ENCODE peak calls at places on chromosome 6, in nine cellular contexts. H is stimulated activated CD4-positive, alpha-beta T cell treated with anti-CD3 and anti-CD28 coated beads, Interleukin-1b, Interleukin-23, amount 100 ng/mL, for 4 hours; Z is skeletal muscle cell; F is NB4; D is pons; L is CD4-positive, alpha-beta memory T cell; R is activated B cell treated with CpG ODN at 0.5 μM for 24 hours; B is activated CD8-positive, alpha-beta memory T cell treated with anti-CD3 and anti-CD28 coated beads, Interleukin-2, amount 50 U/mL, for 4 hours; C is nephron progenitor cell. W is an unnamed sample.

GRCh38 chr6:17239260-17239659 is 41.9 kb upstream of the RBM24 start:
- DNase-seq in H (no peak), Z (no peak), F (no peak), D (no peak), L (no peak), R (no peak), B (no peak), C (no peak), W (no peak)

GRCh38 chr6:168967556-168967955 is 286.1 kb downstream of the THBS2 start:
- DNase-seq in H (no peak), Z (no peak), F (no peak), D (no peak), L (no peak), R (no peak), B (no peak), C (no peak), W (no peak)

GRCh38 chr6:44733868-44734267 is 346.4 kb downstream of the CDC5L start:
- DNase-seq in H (no peak), Z (no peak), F (no peak), D (peak), L (no peak), R (no peak), B (no peak), C (no peak), W (no peak)

GRCh38 chr6:73054958-73055357 is 170.3 kb downstream of the KHDC1L start:
- DNase-seq in H (no peak), Z (no peak), F (no peak), D (no peak), L (no peak), R (no peak), B (no peak), C (no peak), W (no peak)

GRCh38 chr6:88251261-88251660 is 85.1 kb upstream of the CNR1 start:
- DNase-seq in H (no peak), Z (no peak), F (no peak), D (no peak), L (no peak), R (no peak), B (no peak), C (no peak), W (no peak)

GRCh38 chr6:63897952-63898351 is 262.4 kb downstream of the PHF3 start:
- DNase-seq in H (no peak), Z (no peak), F (no peak), D (no peak), L (no peak), R (no peak), B (no peak), C (no peak), W (no peak)

GRCh38 chr6:42118162-42119001 is 24.0 kb downstream of the C6orf132 start:
- DNase-seq in H (no peak), Z (no peak), F (no peak), D (no peak), L (no peak), R (no peak), B (no peak), C (no peak), W (no peak)

GRCh38 chr6:163565140-163565539 is 150.6 kb downstream of the QKI start:
- DNase-seq in H (no peak), Z (peak), F (no peak), D (no peak), L (no peak), R (no peak), B (no peak), C (no peak), W (no peak)

GRCh38 chr6:46331461-46331860 is 159.8 kb downstream of the RCAN2 start:
- DNase-seq in H (no peak), Z (no peak), F (no peak), D (no peak), L (no peak), R (no peak), B (no peak), C (no peak), W (no peak)

GRCh38 chr6:119326291-119327005 is 23.1 kb downstream of the MAN1A1 start:
- DNase-seq in H (no peak), Z (no peak), F (no peak), D (no peak), L (no peak), R (no peak), B (no peak), C (no peak), W (no peak)

GRCh38 chr6:107629545-107630147 is 139.7 kb downstream of the SOBP start:
- DNase-seq in H (no peak), Z (no peak), F (no peak), D (no peak), L (no peak), R (no peak), B (no peak), C (no peak), W (no peak)

GRCh38 chr6:41284726-41285125 is 1.8 kb downstream of the TREM1 start:
- DNase-seq in H (no peak), Z (peak), F (no peak), D (no peak), L (no peak), R (no peak), B (no peak), C (no peak), W (no peak)

GRCh38 chr6:154754152-154754551 is 20.9 kb downstream of the SCAF8 start:
- DNase-seq in H (no peak), Z (no peak), F (no peak), D (no peak), L (no peak), R (no peak), B (no peak), C (no peak), W (no peak)

GRCh38 chr6:143034689-143035334 is 25.9 kb upstream of the AIG1 start:
- DNase-seq in H (no peak), Z (no peak), F (no peak), D (no peak), L (no peak), R (no peak), B (no peak), C (no peak), W (no peak)

W was measured in NCI-H2227 treated with DMSO at 0.1 percent for 48 hours.